ENCODE peak calls at places on chromosomes 16 and 17, in eight cellular contexts. S is body of pancreas, J is epithelial cell of esophagus, A is NB4, X is HFFc6, V is A549, N is transverse colon, C is osteocyte. R is an unnamed sample.

GRCh38 chr17:57004944-57005579 is 27.1 kb downstream of the SCPEP1 start:
- DNase-seq in S (peak), J (no peak), A (peak), X (no peak), V (peak), N (peak), C (no peak), R (no peak)

GRCh38 chr16:84482951-84483881 is 21.2 kb downstream of the MEAK7 start:
- DNase-seq in S (no peak), J (no peak), A (no peak), X (no peak), V (no peak), N (no peak), C (peak), R (no peak)

GRCh38 chr17:68325961-68326360 is 34.7 kb downstream of the ARSG start:
- DNase-seq in S (no peak), J (no peak), A (no peak), X (no peak), V (no peak), N (no peak), C (no peak), R (no peak)

GRCh38 chr17:351436-351713 is 1.2 kb downstream of the RPH3AL start:
- DNase-seq in S (no peak), J (peak), A (no peak), X (no peak), V (peak), N (no peak), C (no peak), R (no peak)

GRCh38 chr16:7324306-7324705 is 8.3 kb upstream of the RBFOX1 start:
- DNase-seq in S (no peak), J (no peak), A (no peak), X (no peak), V (no peak), N (no peak), C (no peak), R (no peak)

GRCh38 chr17:38605852-38606645 is at the start of gene SRCIN1:
- DNase-seq in S (peak), J (peak), A (peak), X (no peak), V (peak), N (peak), C (no peak), R (peak)

GRCh38 chr16:49884033-49884707 is 28.3 kb upstream of the ZNF423 start:
- DNase-seq in S (peak), J (no peak), A (peak), X (no peak), V (no peak), N (peak), C (no peak), R (no peak)

GRCh38 chr17:50362661-50363060 is 10.3 kb downstream of the MRPL27 start:
- DNase-seq in S (no peak), J (no peak), A (no peak), X (no peak), V (no peak), N (no peak), C (no peak), R (no peak)

GRCh38 chr17:47789611-47790520 is 31.7 kb downstream of the OSBPL7 start:
- DNase-seq in S (peak), J (peak), A (no peak), X (peak), V (peak), N (peak), C (peak), R (peak)

GRCh38 chr16:19284207-19284606 is 1.3 kb upstream of the CLEC19A start:
- DNase-seq in S (peak), J (peak), A (no peak), X (no peak), V (peak), N (no peak), C (no peak), R (no peak)

GRCh38 chr16:50038756-50039529 is 13.9 kb downstream of the CNEP1R1 start:
- DNase-seq in S (no peak), J (no peak), A (peak), X (no peak), V (no peak), N (peak), C (no peak), R (no peak)

GRCh38 chr17:40846515-40847155 is 20.4 kb downstream of the KRT12 start:
- DNase-seq in S (no peak), J (peak), A (no peak), X (no peak), V (no peak), N (no peak), C (no peak), R (no peak)

GRCh38 chr16:19898924-19899604 is 14.4 kb upstream of the GPRC5B start:
- DNase-seq in S (peak), J (peak), A (peak), X (peak), V (peak), N (peak), C (no peak), R (peak)

GRCh38 chr16:79401782-79402181 is 198.8 kb downstream of the MAF start:
- DNase-seq in S (no peak), J (no peak), A (no peak), X (no peak), V (no peak), N (no peak), C (no peak), R (no peak)

GRCh38 chr16:72878301-72879269 is 169.3 kb downstream of the ZFHX3 start:
- DNase-seq in S (no peak), J (peak), A (no peak), X (peak), V (no peak), N (no peak), C (no peak), R (no peak)

GRCh38 chr17:82588266-82589175 is 59.7 kb downstream of the WDR45B start:
- DNase-seq in S (no peak), J (no peak), A (no peak), X (no peak), V (no peak), N (no peak), C (no peak), R (no peak)

GRCh38 chr16:86862596-86862995 is 284.2 kb downstream of the FOXL1 start:
- DNase-seq in S (peak), J (no peak), A (no peak), X (no peak), V (no peak), N (no peak), C (no peak), R (no peak)

GRCh38 chr17:38333635-38334295 is 10.0 kb downstream of the GPR179 start:
- DNase-seq in S (no peak), J (peak), A (peak), X (no peak), V (peak), N (peak), C (no peak), R (peak)

GRCh38 chr16:65122974-65123845 is 1.3 kb upstream of the CDH11 start:
- DNase-seq in S (no peak), J (peak), A (no peak), X (peak), V (no peak), N (peak), C (peak), R (peak)

GRCh38 chr17:8249621-8250020 is 532 bp downstream of the PFAS start:
- DNase-seq in S (no peak), J (no peak), A (no peak), X (no peak), V (no peak), N (no peak), C (no peak), R (no peak)

GRCh38 chr17:48310748-48311213 is 119.2 kb downstream of the SKAP1 start:
- DNase-seq in S (no peak), J (no peak), A (no peak), X (no peak), V (no peak), N (no peak), C (no peak), R (no peak)

GRCh38 chr17:3418222-3418621 is 7.1 kb downstream of the OR3A3 start:
- DNase-seq in S (no peak), J (no peak), A (no peak), X (no peak), V (no peak), N (no peak), C (no peak), R (no peak)

GRCh38 chr17:59008737-59009136 is 97.9 kb downstream of the TRIM37 start:
- DNase-seq in S (no peak), J (no peak), A (no peak), X (no peak), V (no peak), N (no peak), C (no peak), R (no peak)

GRCh38 chr16:19882186-19882585 is 2.5 kb downstream of the GPRC5B start:
- DNase-seq in S (no peak), J (no peak), A (no peak), X (no peak), V (no peak), N (no peak), C (no peak), R (no peak)

GRCh38 chr16:88130681-88131080 is 179.4 kb downstream of the BANP start:
- DNase-seq in S (no peak), J (no peak), A (peak), X (no peak), V (no peak), N (no peak), C (no peak), R (no peak)

GRCh38 chr17:57312242-57312641 is 55.9 kb downstream of the MSI2 start:
- DNase-seq in S (no peak), J (no peak), A (peak), X (no peak), V (no peak), N (no peak), C (no peak), R (no peak)

GRCh38 chr16:81730090-81731051 is 48.7 kb upstream of the PLCG2 start:
- DNase-seq in S (peak), J (peak), A (peak), X (peak), V (peak), N (peak), C (peak), R (peak)

GRCh38 chr16:50522324-50522723 is 25.9 kb upstream of the NKD1 start:
- DNase-seq in S (no peak), J (no peak), A (no peak), X (no peak), V (no peak), N (no peak), C (no peak), R (no peak)

GRCh38 chr16:5621826-5622225 is 524.2 kb upstream of the EEF2KMT start:
- DNase-seq in S (no peak), J (no peak), A (no peak), X (no peak), V (no peak), N (no peak), C (no peak), R (no peak)

GRCh38 chr17:1331708-1332107 is 52.2 kb downstream of the TRARG1 start:
- DNase-seq in S (no peak), J (no peak), A (no peak), X (no peak), V (no peak), N (no peak), C (no peak), R (no peak)

GRCh38 chr16:53848277-53848942 is 144.5 kb downstream of the FTO start:
- DNase-seq in S (no peak), J (no peak), A (no peak), X (no peak), V (no peak), N (no peak), C (no peak), R (no peak)

GRCh38 chr16:14251419-14251818 is 180.3 kb downstream of the MRTFB start:
- DNase-seq in S (no peak), J (no peak), A (no peak), X (no peak), V (no peak), N (no peak), C (no peak), R (no peak)

GRCh38 chr17:7486181-7486580 is 2.0 kb downstream of the POLR2A start:
- DNase-seq in S (no peak), J (no peak), A (no peak), X (peak), V (no peak), N (no peak), C (no peak), R (no peak)

GRCh38 chr16:89925596-89926079 is 2.5 kb downstream of the TUBB3 start:
- DNase-seq in S (no peak), J (no peak), A (peak), X (peak), V (no peak), N (no peak), C (no peak), R (no peak)
- TF ChIP-seq CTCF in S (no peak), J (no peak), A (no peak), X (peak), V (no peak), N (no peak), C (no peak), R (no peak)

DNA sequence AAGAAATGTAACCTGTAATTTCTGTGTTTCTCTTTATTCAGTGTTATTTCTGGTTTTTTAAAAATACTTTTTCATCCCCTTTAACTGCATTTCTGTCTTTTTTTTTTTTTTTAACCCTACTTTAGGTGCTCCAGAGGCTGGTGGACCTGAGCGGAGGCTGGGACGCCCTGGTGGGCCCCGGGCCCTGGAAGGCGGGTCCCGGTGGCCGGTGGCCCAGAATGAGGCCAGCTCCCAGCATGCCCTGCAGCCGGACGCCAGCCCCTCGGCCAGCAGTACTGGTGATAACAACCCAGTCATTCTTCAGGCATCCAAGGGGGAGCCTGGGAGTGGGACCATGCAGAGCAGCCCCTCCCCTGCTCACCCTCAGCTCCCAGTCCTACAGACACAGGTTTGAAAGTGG is 1.5 kb downstream of the SRCAP start:
- DNase-seq in S (no peak), J (no peak), A (no peak), X (no peak), V (no peak), N (no peak), C (no peak), R (no peak)
- TF ChIP-seq CTCF in S (no peak), J (no peak), A (no peak), X (no peak), V (no peak), N (no peak), C (no peak), R (no peak)

GRCh38 chr16:31052131-31052530 is 18.8 kb downstream of the STX4 start:
- DNase-seq in S (no peak), J (peak), A (peak), X (peak), V (peak), N (peak), C (no peak), R (no peak)
- TF ChIP-seq CTCF in S (no peak), J (no peak), A (no peak), X (no peak), V (no peak), N (no peak), C (no peak), R (no peak)

GRCh38 chr16:57382535-57383275 is 10.4 kb downstream of the CX3CL1 start:
- DNase-seq in S (no peak), J (no peak), A (no peak), X (no peak), V (no peak), N (no peak), C (no peak), R (no peak)
- TF ChIP-seq CTCF in S (no peak), J (no peak), A (no peak), X (no peak), V (no peak), N (no peak), C (no peak), R (no peak)

GRCh38 chr17:45104497-45104896 is 27.8 kb downstream of the PLCD3 start:
- DNase-seq in S (no peak), J (no peak), A (no peak), X (no peak), V (no peak), N (no peak), C (no peak), R (no peak)
- TF ChIP-seq CTCF in S (no peak), J (no peak), A (no peak), X (no peak), V (no peak), N (no peak), C (no peak), R (no peak)